ENCODE peak calls at places on chromosomes 3 and 15, in five cellular contexts. One of them, this sample, is unnamed.

GRCh38 chr3:43477600-43477999 is 144.2 kb downstream of the ANO10 start:
- DNase-seq in IMR-90: no peak
- DNase-seq in mesendoderm: no peak
- DNase-seq in H1: no peak
- DNase-seq in H9: no peak
- DNase-seq in this sample: no peak

GRCh38 chr3:121998030-121998580 is 23.9 kb downstream of the ILDR1 start:
- DNase-seq in IMR-90: peak; percentile 56
- DNase-seq in H9: no peak
- DNase-seq in H1: no peak
- DNase-seq in mesendoderm: no peak
- DNase-seq in this sample: no peak

GRCh38 chr3:181318321-181318720 is 328.8 kb upstream of the DNAJC19 start:
- DNase-seq in H1: no peak
- DNase-seq in H9: no peak
- DNase-seq in IMR-90: no peak
- DNase-seq in mesendoderm: no peak
- DNase-seq in this sample: no peak

GRCh38 chr3:190912736-190913135 is 50.2 kb upstream of the GMNC start:
- DNase-seq in H9: no peak
- DNase-seq in H1: no peak
- DNase-seq in IMR-90: no peak
- DNase-seq in mesendoderm: peak; percentile 37
- DNase-seq in this sample: no peak

GRCh38 chr3:170745211-170745718 is 124.7 kb downstream of the RPL22L1 start:
- DNase-seq in IMR-90: peak; percentile 73
- DNase-seq in H9: no peak
- DNase-seq in H1: no peak
- DNase-seq in mesendoderm: peak; percentile 50
- DNase-seq in this sample: peak; percentile 53

GRCh38 chr15:82712036-82712435 is 2.4 kb upstream of the AP3B2 start:
- DNase-seq in mesendoderm: no peak
- DNase-seq in IMR-90: no peak
- DNase-seq in H1: no peak
- DNase-seq in H9: no peak
- DNase-seq in this sample: no peak

GRCh38 chr3:69391554-69391953 is 5.7 kb upstream of the FRMD4B start:
- DNase-seq in mesendoderm: no peak
- DNase-seq in H9: no peak
- DNase-seq in H1: no peak
- DNase-seq in IMR-90: no peak
- DNase-seq in this sample: no peak

GRCh38 chr3:126083511-126083912 is 412 bp downstream of the SLC41A3 start:
- DNase-seq in IMR-90: peak; percentile 19
- DNase-seq in H9: peak; percentile 56
- DNase-seq in mesendoderm: peak; percentile 57
- DNase-seq in H1: no peak
- DNase-seq in this sample: peak; percentile 38

GRCh38 chr3:176714034-176714433 is 483.2 kb downstream of the TBL1XR1 start:
- DNase-seq in IMR-90: no peak
- DNase-seq in H1: no peak
- DNase-seq in H9: no peak
- DNase-seq in mesendoderm: peak; percentile 35
- DNase-seq in this sample: peak; percentile 20

GRCh38 chr15:53580371-53580770 is 179.1 kb downstream of the WDR72 start:
- DNase-seq in H9: no peak
- DNase-seq in H1: no peak
- DNase-seq in IMR-90: no peak
- DNase-seq in mesendoderm: no peak
- DNase-seq in this sample: no peak

GRCh38 chr3:90062631-90063200 is 955.3 kb downstream of the EPHA3 start:
- DNase-seq in H9: no peak
- DNase-seq in mesendoderm: peak; percentile 62
- DNase-seq in H1: no peak
- DNase-seq in IMR-90: no peak
- DNase-seq in this sample: peak; percentile 91

GRCh38 chr3:169241575-169241927 is 422.0 kb downstream of the MECOM start:
- DNase-seq in mesendoderm: peak; percentile 28
- DNase-seq in H1: no peak
- DNase-seq in IMR-90: peak; percentile 65
- DNase-seq in H9: no peak
- DNase-seq in this sample: peak; percentile 69

GRCh38 chr3:194043516-194043915 is 92.4 kb upstream of the HES1 start:
- DNase-seq in IMR-90: peak; percentile 73
- DNase-seq in H9: no peak
- DNase-seq in mesendoderm: peak; percentile 42
- DNase-seq in H1: no peak
- DNase-seq in this sample: no peak
- H2BK5ac ChIP-seq in IMR-90: no peak overlapping the region
- H2BK5ac ChIP-seq in H9: no peak overlapping the region
- H2BK5ac ChIP-seq in mesendoderm: no peak overlapping the region
- H2BK5ac ChIP-seq in H1: no peak overlapping the region
- H2BK5ac ChIP-seq in this sample: no peak overlapping the region

GRCh38 chr3:157540656-157541055 is 37.4 kb upstream of the VEPH1 start:
- DNase-seq in H9: no peak
- DNase-seq in mesendoderm: no peak
- DNase-seq in H1: no peak
- DNase-seq in IMR-90: no peak
- DNase-seq in this sample: no peak

GRCh38 chr3:157542711-157543485 is 39.7 kb upstream of the VEPH1 start:
- DNase-seq in IMR-90: peak; percentile 45
- DNase-seq in H1: peak; percentile 25
- DNase-seq in H9: peak; percentile 82
- DNase-seq in mesendoderm: peak; percentile 70
- DNase-seq in this sample: peak; percentile 70

GRCh38 chr3:157544501-157545139 is 41.4 kb upstream of the VEPH1 start:
- DNase-seq in mesendoderm: no peak
- DNase-seq in H9: no peak
- DNase-seq in IMR-90: peak; percentile 74
- DNase-seq in H1: no peak
- DNase-seq in this sample: peak; percentile 29

GRCh38 chr3:157541506-157542236 is 38.5 kb upstream of the VEPH1 start:
- DNase-seq in IMR-90: no peak
- DNase-seq in mesendoderm: no peak
- DNase-seq in H1: no peak
- DNase-seq in H9: no peak
- DNase-seq in this sample: no peak

DNA sequence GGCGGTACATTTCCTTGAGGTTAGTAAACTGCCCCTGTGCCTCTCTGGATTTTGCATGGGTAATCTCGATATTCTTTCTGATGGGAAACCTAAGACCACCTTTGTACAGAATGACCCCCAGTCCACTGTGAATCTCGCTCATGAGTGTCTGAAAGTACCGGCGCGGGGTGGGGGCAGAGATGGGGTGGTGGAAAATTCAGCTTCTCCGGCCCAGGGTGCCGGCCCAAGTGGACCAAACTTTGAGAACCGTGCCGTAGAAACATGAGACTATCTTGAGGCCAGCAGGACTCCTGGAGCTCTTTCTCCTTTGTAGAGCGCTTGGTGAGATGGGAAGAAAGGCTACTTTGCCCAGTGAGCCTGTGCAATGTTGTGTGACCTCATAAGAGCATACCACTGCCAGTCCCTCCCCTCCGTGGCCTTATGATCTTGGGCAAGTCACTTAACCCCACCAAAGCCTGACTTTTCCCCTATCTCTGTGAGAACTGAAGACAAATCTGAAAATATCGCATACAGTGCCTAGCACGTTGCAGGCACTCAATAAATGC is 40.3 kb upstream of the VEPH1 start:
- DNase-seq in H9: no peak
- DNase-seq in H1: no peak
- DNase-seq in mesendoderm: no peak
- DNase-seq in IMR-90: no peak
- DNase-seq in this sample: peak; percentile 11
- H2BK5ac ChIP-seq in H9: no peak overlapping the region
- H2BK5ac ChIP-seq in H1: no peak overlapping the region
- H2BK5ac ChIP-seq in mesendoderm: no peak overlapping the region
- H2BK5ac ChIP-seq in IMR-90: no peak overlapping the region
- H2BK5ac ChIP-seq in this sample: no peak overlapping the region

GRCh38 chr3:157127268-157127667 is 32.7 kb downstream of the CCNL1 start:
- DNase-seq in H1: no peak
- DNase-seq in IMR-90: peak; percentile 30
- DNase-seq in mesendoderm: no peak
- DNase-seq in H9: no peak
- DNase-seq in this sample: no peak
- H2BK5ac ChIP-seq in H1: no peak overlapping the region
- H2BK5ac ChIP-seq in IMR-90: peak overlapping the region; percentile 83
- H2BK5ac ChIP-seq in mesendoderm: no peak overlapping the region
- H2BK5ac ChIP-seq in H9: no peak overlapping the region
- H2BK5ac ChIP-seq in this sample: no peak overlapping the region

DNA sequence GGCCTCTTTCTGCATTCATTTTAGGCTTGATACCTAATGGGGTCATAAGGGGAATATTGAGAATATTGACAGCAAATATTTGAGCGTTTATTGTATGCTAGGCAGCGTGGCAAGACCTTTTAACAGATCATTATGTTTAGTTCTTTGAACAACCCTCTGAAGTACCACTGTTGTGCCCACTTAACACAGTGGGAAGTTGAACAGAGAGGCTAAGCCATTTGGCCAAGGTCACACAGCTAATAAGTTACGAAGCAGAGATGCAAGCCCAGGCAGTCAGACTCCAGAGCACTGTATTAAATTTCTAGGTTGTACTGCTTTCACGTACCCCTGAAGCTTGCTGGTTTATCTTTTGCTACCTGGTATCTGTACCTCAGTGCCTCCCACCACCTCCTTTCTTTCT is 1.1 kb downstream of the RAB7A start:
- DNase-seq in mesendoderm: no peak
- DNase-seq in H9: no peak
- DNase-seq in H1: no peak
- DNase-seq in IMR-90: no peak
- DNase-seq in this sample: no peak
- H2BK5ac ChIP-seq in mesendoderm: no peak overlapping the region
- H2BK5ac ChIP-seq in H9: no peak overlapping the region
- H2BK5ac ChIP-seq in H1: no peak overlapping the region
- H2BK5ac ChIP-seq in IMR-90: peak overlapping the region; percentile 69
- H2BK5ac ChIP-seq in this sample: no peak overlapping the region